ENCODE peak calls at places on chromosomes 12 and 14, in six cellular contexts. One of them, this sample, is unnamed.
A peak's percentile ranks its signal among the peaks of the same experiment; 100 is the strongest.

GRCh38 chr12:42868291-42868690 is 278.7 kb upstream of the PRICKLE1 start:
- DNase-seq in dorsolateral prefrontal cortex: no peak
- DNase-seq in fibroblast of lung: peak; percentile 96
- DNase-seq in PC-3: no peak
- DNase-seq in upper lobe of right lung: no peak
- DNase-seq in K562: no peak
- DNase-seq in this sample: no peak

GRCh38 chr12:34392741-34393085 is 370.4 kb downstream of the ALG10 start:
- DNase-seq in upper lobe of right lung: no peak
- DNase-seq in fibroblast of lung: no peak
- DNase-seq in PC-3: no peak
- DNase-seq in dorsolateral prefrontal cortex: peak; percentile 8
- DNase-seq in K562: no peak
- DNase-seq in this sample: no peak

GRCh38 chr12:24586293-24586692 is 362.6 kb downstream of the BCAT1 start:
- DNase-seq in upper lobe of right lung: no peak
- DNase-seq in PC-3: no peak
- DNase-seq in fibroblast of lung: no peak
- DNase-seq in K562: no peak
- DNase-seq in dorsolateral prefrontal cortex: no peak
- DNase-seq in this sample: no peak

GRCh38 chr12:6200266-6201198 is at the start of gene CD9:
- DNase-seq in PC-3: peak; percentile 67
- DNase-seq in upper lobe of right lung: peak; percentile 76
- DNase-seq in dorsolateral prefrontal cortex: peak; percentile 50
- DNase-seq in K562: peak; percentile 75
- DNase-seq in fibroblast of lung: no peak
- DNase-seq in this sample: peak; percentile 86

GRCh38 chr14:85974602-85975001 is 444.7 kb downstream of the FLRT2 start:
- DNase-seq in dorsolateral prefrontal cortex: no peak
- DNase-seq in K562: no peak
- DNase-seq in upper lobe of right lung: no peak
- DNase-seq in fibroblast of lung: no peak
- DNase-seq in PC-3: no peak
- DNase-seq in this sample: no peak

GRCh38 chr14:61512026-61512425 is 183.3 kb upstream of the HIF1A start:
- DNase-seq in fibroblast of lung: no peak
- DNase-seq in dorsolateral prefrontal cortex: no peak
- DNase-seq in upper lobe of right lung: no peak
- DNase-seq in PC-3: no peak
- DNase-seq in K562: no peak
- DNase-seq in this sample: peak; percentile 27

GRCh38 chr14:26896447-26896846 is 298.6 kb upstream of the NOVA1 start:
- DNase-seq in upper lobe of right lung: no peak
- DNase-seq in K562: no peak
- DNase-seq in fibroblast of lung: peak; percentile 65
- DNase-seq in PC-3: peak; percentile 48
- DNase-seq in dorsolateral prefrontal cortex: no peak
- DNase-seq in this sample: no peak

GRCh38 chr12:3233813-3234212 is 156.6 kb downstream of the TSPAN9 start:
- DNase-seq in upper lobe of right lung: no peak
- DNase-seq in fibroblast of lung: no peak
- DNase-seq in PC-3: peak; percentile 3
- DNase-seq in K562: no peak
- DNase-seq in dorsolateral prefrontal cortex: no peak
- DNase-seq in this sample: no peak

GRCh38 chr12:27542628-27543027 is 18.6 kb downstream of the PPFIBP1 start:
- DNase-seq in fibroblast of lung: peak; percentile 99
- DNase-seq in K562: no peak
- DNase-seq in PC-3: no peak
- DNase-seq in dorsolateral prefrontal cortex: no peak
- DNase-seq in upper lobe of right lung: no peak
- DNase-seq in this sample: no peak

GRCh38 chr12:92068441-92068840 is 77.2 kb downstream of the BTG1 start:
- DNase-seq in K562: no peak
- DNase-seq in upper lobe of right lung: no peak
- DNase-seq in PC-3: peak; percentile 23
- DNase-seq in fibroblast of lung: no peak
- DNase-seq in dorsolateral prefrontal cortex: no peak
- DNase-seq in this sample: no peak

GRCh38 chr12:112025808-112026375 is 12.7 kb downstream of the ERP29 start:
- DNase-seq in K562: no peak
- DNase-seq in dorsolateral prefrontal cortex: no peak
- DNase-seq in fibroblast of lung: no peak
- DNase-seq in PC-3: no peak
- DNase-seq in upper lobe of right lung: no peak
- DNase-seq in this sample: no peak

GRCh38 chr14:99938896-99939295 is 126.3 kb upstream of the EVL start:
- DNase-seq in fibroblast of lung: no peak
- DNase-seq in dorsolateral prefrontal cortex: no peak
- DNase-seq in K562: no peak
- DNase-seq in upper lobe of right lung: no peak
- DNase-seq in PC-3: no peak
- DNase-seq in this sample: no peak

GRCh38 chr12:124379938-124380754 is 85.3 kb downstream of the RFLNA start:
- DNase-seq in fibroblast of lung: peak; percentile 94
- DNase-seq in PC-3: peak; percentile 97
- DNase-seq in dorsolateral prefrontal cortex: no peak
- DNase-seq in upper lobe of right lung: peak; percentile 73
- DNase-seq in K562: no peak
- DNase-seq in this sample: no peak

GRCh38 chr14:23469127-23469905 is at the start of gene NGDN:
- DNase-seq in dorsolateral prefrontal cortex: peak; percentile 96
- DNase-seq in upper lobe of right lung: peak; percentile 93
- DNase-seq in K562: peak; percentile 94
- DNase-seq in PC-3: peak; percentile 100
- DNase-seq in fibroblast of lung: peak; percentile 100
- DNase-seq in this sample: peak; percentile 96

GRCh38 chr12:64390275-64390851 is at the start of gene C12orf56:
- DNase-seq in upper lobe of right lung: no peak
- DNase-seq in K562: no peak
- DNase-seq in fibroblast of lung: peak; percentile 36
- DNase-seq in PC-3: no peak
- DNase-seq in dorsolateral prefrontal cortex: no peak
- DNase-seq in this sample: no peak

GRCh38 chr12:49750027-49750977 is 8.9 kb downstream of the TMBIM6 start:
- DNase-seq in PC-3: peak; percentile 12
- DNase-seq in upper lobe of right lung: no peak
- DNase-seq in fibroblast of lung: peak; percentile 55
- DNase-seq in K562: no peak
- DNase-seq in dorsolateral prefrontal cortex: no peak
- DNase-seq in this sample: no peak

DNA sequence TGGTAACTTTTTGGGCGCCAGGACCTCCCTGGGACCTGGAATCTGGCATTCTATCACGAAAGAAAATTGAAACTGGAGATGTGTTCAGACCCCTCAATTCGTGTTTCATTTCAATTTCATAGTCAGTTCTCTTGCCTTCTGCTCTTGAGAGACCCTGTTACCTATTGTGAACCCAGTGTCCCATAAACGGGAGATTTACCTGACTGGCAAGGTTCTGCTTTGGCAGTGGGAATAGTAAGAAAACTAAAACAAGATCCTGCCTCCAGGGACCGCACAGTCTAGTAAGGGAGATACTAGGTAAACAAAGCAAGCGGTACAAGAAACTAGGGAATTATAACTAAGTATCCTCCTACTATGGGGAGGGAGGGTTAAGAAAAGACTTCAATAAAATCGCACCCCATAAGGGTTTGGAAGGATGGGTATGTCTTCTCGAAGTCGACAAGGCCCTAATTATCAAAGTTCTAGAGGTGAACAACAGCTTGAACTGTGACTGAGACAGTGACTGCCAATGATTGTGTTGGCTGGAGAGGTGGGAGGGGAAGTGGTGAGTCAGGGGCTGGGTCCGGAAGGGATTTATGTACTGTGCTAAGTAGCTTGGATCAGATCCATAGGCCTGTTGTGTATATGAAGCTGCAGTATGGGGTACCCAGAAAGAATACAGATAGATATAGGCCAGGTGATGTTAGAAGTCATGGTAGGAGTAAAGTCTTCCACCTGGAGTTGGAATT is 754 bp downstream of the ACSS3 start:
- DNase-seq in K562: no peak
- DNase-seq in dorsolateral prefrontal cortex: no peak
- DNase-seq in PC-3: no peak
- DNase-seq in fibroblast of lung: peak; percentile 77
- DNase-seq in upper lobe of right lung: no peak
- DNase-seq in this sample: peak; percentile 25
- H3K4me3 ChIP-seq in K562: no peak overlapping the region
- H3K4me3 ChIP-seq in dorsolateral prefrontal cortex: peak overlapping the region; percentile 47
- H3K4me3 ChIP-seq in PC-3: no peak overlapping the region
- H3K4me3 ChIP-seq in fibroblast of lung: peak overlapping the region; percentile 61
- H3K4me3 ChIP-seq in upper lobe of right lung: peak overlapping the region; percentile 67
- H3K4me3 ChIP-seq in this sample: peak overlapping the region; percentile 46

DNA sequence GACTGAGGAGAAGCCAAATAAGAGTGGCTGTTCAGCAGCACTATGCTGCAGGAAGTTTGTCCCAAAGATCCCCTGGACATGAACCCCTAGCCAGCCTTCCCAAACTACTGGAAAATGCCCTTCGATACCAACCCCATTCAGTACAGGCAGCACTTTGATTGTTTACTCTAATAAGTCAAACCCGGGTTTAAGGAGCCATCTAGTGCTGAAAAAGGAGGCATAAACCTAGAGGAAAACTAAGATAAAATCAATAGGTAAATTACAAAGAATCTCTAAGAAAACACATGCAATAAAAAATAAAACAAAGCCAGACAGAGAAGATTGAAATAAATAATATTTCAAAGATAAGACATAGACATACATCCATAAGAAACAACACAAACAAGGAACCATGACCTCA is 771.6 kb downstream of the RPS29 start:
- DNase-seq in dorsolateral prefrontal cortex: no peak
- DNase-seq in PC-3: no peak
- DNase-seq in K562: no peak
- DNase-seq in fibroblast of lung: no peak
- DNase-seq in upper lobe of right lung: no peak
- DNase-seq in this sample: no peak
- TF ChIP-seq CTCF in dorsolateral prefrontal cortex: no peak
- TF ChIP-seq CTCF in PC-3: no peak
- TF ChIP-seq CTCF in K562: no peak
- TF ChIP-seq CTCF in fibroblast of lung: no peak
- TF ChIP-seq CTCF in upper lobe of right lung: no peak
- TF ChIP-seq CTCF in this sample: no peak

GRCh38 chr14:37597538-37598084 is 2.2 kb downstream of the TTC6 start:
- DNase-seq in upper lobe of right lung: peak; percentile 77
- DNase-seq in dorsolateral prefrontal cortex: no peak
- DNase-seq in K562: no peak
- DNase-seq in PC-3: peak; percentile 90
- DNase-seq in fibroblast of lung: no peak
- DNase-seq in this sample: no peak

GRCh38 chr14:37598085-37598972 is 2.9 kb downstream of the TTC6 start:
- DNase-seq in PC-3: peak; percentile 75
- DNase-seq in dorsolateral prefrontal cortex: no peak
- DNase-seq in K562: no peak
- DNase-seq in fibroblast of lung: no peak
- DNase-seq in upper lobe of right lung: peak; percentile 90
- DNase-seq in this sample: peak; percentile 15

GRCh38 chr14:37595809-37596595 is 573 bp downstream of the TTC6 start:
- DNase-seq in fibroblast of lung: peak; percentile 22
- DNase-seq in dorsolateral prefrontal cortex: no peak
- DNase-seq in PC-3: peak; percentile 98
- DNase-seq in upper lobe of right lung: peak; percentile 91
- DNase-seq in K562: peak; percentile 87
- DNase-seq in this sample: peak; percentile 55

GRCh38 chr14:37594916-37595808 is at the start of the genes FOXA1 and TTC6:
- DNase-seq in dorsolateral prefrontal cortex: no peak
- DNase-seq in K562: peak; percentile 60
- DNase-seq in upper lobe of right lung: peak; percentile 88
- DNase-seq in PC-3: peak; percentile 91
- DNase-seq in fibroblast of lung: peak; percentile 12
- DNase-seq in this sample: peak; percentile 70

DNA sequence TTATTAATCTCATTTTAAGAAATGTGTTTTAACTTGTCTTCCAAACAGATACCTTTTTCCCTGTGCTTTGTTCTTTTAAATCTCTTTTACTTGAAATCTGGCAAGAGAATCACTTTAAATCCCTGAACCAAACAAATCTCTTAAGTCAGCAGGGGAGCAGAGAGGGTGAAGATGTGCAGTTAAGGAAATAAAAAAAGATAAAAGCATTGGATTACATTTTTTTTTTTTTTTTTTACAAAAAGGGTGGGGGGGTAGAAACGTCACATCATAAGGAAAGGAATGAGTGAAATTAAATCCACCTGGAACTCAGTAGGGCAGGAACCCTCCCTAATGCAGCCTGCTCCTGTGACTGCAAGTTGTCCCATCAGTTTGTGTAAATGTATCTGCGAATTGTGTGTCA is 1.4 kb downstream of the TTC6 start:
- DNase-seq in upper lobe of right lung: no peak
- DNase-seq in PC-3: peak; percentile 21
- DNase-seq in K562: no peak
- DNase-seq in dorsolateral prefrontal cortex: no peak
- DNase-seq in fibroblast of lung: no peak
- DNase-seq in this sample: no peak
- H3K27ac ChIP-seq in upper lobe of right lung: no peak overlapping the region
- H3K27ac ChIP-seq in PC-3: peak overlapping the region; percentile 99
- H3K27ac ChIP-seq in K562: no peak overlapping the region
- H3K27ac ChIP-seq in dorsolateral prefrontal cortex: no peak overlapping the region
- H3K27ac ChIP-seq in fibroblast of lung: no peak overlapping the region
- H3K27ac ChIP-seq in this sample: no peak overlapping the region

DNA sequence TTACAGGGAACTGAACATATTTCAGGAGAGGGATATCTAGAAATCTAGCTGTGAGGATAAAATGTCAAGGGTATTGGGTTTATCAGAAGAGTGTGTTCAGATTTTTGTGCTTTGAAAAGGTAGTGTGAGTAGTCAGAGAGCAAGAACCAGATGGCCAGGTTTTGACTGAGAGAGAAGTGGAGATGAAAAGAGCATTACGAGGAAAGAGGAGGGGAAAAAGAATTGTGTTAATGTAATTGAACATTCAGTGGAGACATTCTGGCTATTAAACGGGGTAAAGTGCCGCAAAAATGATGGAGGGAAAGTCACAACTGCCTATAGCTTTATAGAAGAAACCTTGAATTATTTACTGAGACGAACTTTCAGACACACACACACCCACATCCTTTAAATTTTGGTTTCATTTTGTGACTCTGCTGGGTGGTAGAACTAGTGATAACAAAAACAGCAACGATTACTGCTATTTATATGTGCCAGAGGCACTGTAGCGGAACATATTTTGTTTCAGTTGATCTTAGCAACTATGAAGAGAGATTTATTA is 213.6 kb downstream of the ERC1 start:
- DNase-seq in fibroblast of lung: peak; percentile 31
- DNase-seq in PC-3: no peak
- DNase-seq in dorsolateral prefrontal cortex: no peak
- DNase-seq in upper lobe of right lung: no peak
- DNase-seq in K562: no peak
- DNase-seq in this sample: no peak
- H3K4me3 ChIP-seq in fibroblast of lung: peak overlapping the region; percentile 53
- H3K4me3 ChIP-seq in PC-3: no peak overlapping the region
- H3K4me3 ChIP-seq in dorsolateral prefrontal cortex: no peak overlapping the region
- H3K4me3 ChIP-seq in upper lobe of right lung: peak overlapping the region; percentile 47
- H3K4me3 ChIP-seq in K562: no peak overlapping the region
- H3K4me3 ChIP-seq in this sample: no peak overlapping the region

GRCh38 chr14:29536886-29537511 is 390.6 kb downstream of the PRKD1 start:
- DNase-seq in fibroblast of lung: peak; percentile 23
- DNase-seq in upper lobe of right lung: no peak
- DNase-seq in dorsolateral prefrontal cortex: no peak
- DNase-seq in K562: no peak
- DNase-seq in PC-3: peak; percentile 35
- DNase-seq in this sample: no peak
- TF ChIP-seq CTCF in fibroblast of lung: peak; percentile 51
- TF ChIP-seq CTCF in upper lobe of right lung: peak; percentile 45
- TF ChIP-seq CTCF in dorsolateral prefrontal cortex: peak; percentile 42
- TF ChIP-seq CTCF in K562: no peak
- TF ChIP-seq CTCF in PC-3: peak; percentile 60
- TF ChIP-seq CTCF in this sample: peak; percentile 35